ENCODE peak calls at places on chromosome 5, in five cellular contexts. H is CD8-positive, alpha-beta memory T cell; Q is psoas muscle; L is pancreas; T is mammary epithelial cell. B is an unnamed sample.

GRCh38 chr5:90446961-90447360 is 27.6 kb downstream of the MBLAC2 start:
- DNase-seq in L (no peak), T (peak), H (no peak), Q (no peak), B (peak)

GRCh38 chr5:122908108-122908507 is 62.7 kb downstream of the SNX24 start:
- DNase-seq in Q (no peak), T (no peak), L (no peak), H (no peak), B (no peak)

GRCh38 chr5:142239394-142240159 is 85.2 kb downstream of the SPRY4 start:
- DNase-seq in T (peak), Q (no peak), H (no peak), L (no peak), B (no peak)

GRCh38 chr5:134140530-134141201 is 26.2 kb downstream of the TCF7 start:
- DNase-seq in H (peak), L (peak), Q (peak), T (peak), B (peak)

GRCh38 chr5:122844916-122845252 is 529 bp upstream of the SNX24 start:
- DNase-seq in H (no peak), T (no peak), Q (no peak), L (no peak), B (no peak)

GRCh38 chr5:160369990-160370712 is at the start of gene C1QTNF2:
- DNase-seq in Q (peak), L (peak), T (peak), H (no peak), B (peak)

GRCh38 chr5:1842026-1842819 is 40.5 kb downstream of the IRX4 start:
- DNase-seq in L (no peak), Q (peak), H (no peak), T (no peak), B (no peak)

GRCh38 chr5:140868721-140869554 is at the start of gene PCDHA11:
- DNase-seq in H (no peak), T (no peak), L (no peak), Q (no peak), B (peak)

GRCh38 chr5:8864053-8864452 is 681.8 kb downstream of the SEMA5A start:
- DNase-seq in H (no peak), Q (no peak), T (peak), L (no peak), B (peak)

GRCh38 chr5:10106806-10107205 is 142.9 kb downstream of the ATPSCKMT start:
- DNase-seq in L (no peak), H (no peak), T (peak), Q (no peak), B (peak)

GRCh38 chr5:160543395-160543794 is 121.7 kb downstream of the PTTG1 start:
- DNase-seq in L (no peak), H (no peak), Q (no peak), T (peak), B (no peak)

GRCh38 chr5:149472399-149472798 is 78.8 kb downstream of the CSNK1A1 start:
- DNase-seq in Q (no peak), T (no peak), H (no peak), L (no peak), B (no peak)

GRCh38 chr5:151569132-151570046 is 21.7 kb downstream of the FAT2 start:
- DNase-seq in T (peak), H (no peak), L (no peak), Q (no peak), B (peak)

GRCh38 chr5:15607076-15607475 is 107.1 kb downstream of the FBXL7 start:
- DNase-seq in T (no peak), L (no peak), Q (no peak), H (no peak), B (no peak)

GRCh38 chr5:1901983-1902382 is 19.3 kb upstream of the IRX4 start:
- DNase-seq in L (no peak), H (no peak), Q (peak), T (no peak), B (no peak)

GRCh38 chr5:2487152-2487763 is 264.2 kb downstream of the IRX2 start:
- DNase-seq in L (no peak), H (no peak), Q (no peak), T (no peak), B (no peak)

GRCh38 chr5:40841068-40841805 is at the start of gene CARD6:
- DNase-seq in T (no peak), L (no peak), H (no peak), Q (no peak), B (peak)

GRCh38 chr5:101517795-101518194 is 614.7 kb upstream of the ST8SIA4 start:
- DNase-seq in Q (no peak), T (no peak), H (no peak), L (no peak), B (no peak)
- H3K4me3 ChIP-seq in Q (no peak), T (no peak), H (no peak), L (no peak), B (no peak)

GRCh38 chr5:176611435-176611834 is 1.5 kb upstream of the GPRIN1 start:
- DNase-seq in Q (peak), H (peak), L (peak), T (peak), B (peak)

GRCh38 chr5:176608142-176608705 is 1.7 kb downstream of the GPRIN1 start:
- DNase-seq in Q (no peak), H (no peak), T (no peak), L (no peak), B (no peak)

GRCh38 chr5:176610430-176610763 is 441 bp upstream of the GPRIN1 start:
- DNase-seq in L (no peak), T (no peak), Q (no peak), H (no peak), B (no peak)

GRCh38 chr5:176608937-176609723 is 826 bp downstream of the GPRIN1 start:
- DNase-seq in H (no peak), L (no peak), Q (no peak), T (no peak), B (no peak)

DNA sequence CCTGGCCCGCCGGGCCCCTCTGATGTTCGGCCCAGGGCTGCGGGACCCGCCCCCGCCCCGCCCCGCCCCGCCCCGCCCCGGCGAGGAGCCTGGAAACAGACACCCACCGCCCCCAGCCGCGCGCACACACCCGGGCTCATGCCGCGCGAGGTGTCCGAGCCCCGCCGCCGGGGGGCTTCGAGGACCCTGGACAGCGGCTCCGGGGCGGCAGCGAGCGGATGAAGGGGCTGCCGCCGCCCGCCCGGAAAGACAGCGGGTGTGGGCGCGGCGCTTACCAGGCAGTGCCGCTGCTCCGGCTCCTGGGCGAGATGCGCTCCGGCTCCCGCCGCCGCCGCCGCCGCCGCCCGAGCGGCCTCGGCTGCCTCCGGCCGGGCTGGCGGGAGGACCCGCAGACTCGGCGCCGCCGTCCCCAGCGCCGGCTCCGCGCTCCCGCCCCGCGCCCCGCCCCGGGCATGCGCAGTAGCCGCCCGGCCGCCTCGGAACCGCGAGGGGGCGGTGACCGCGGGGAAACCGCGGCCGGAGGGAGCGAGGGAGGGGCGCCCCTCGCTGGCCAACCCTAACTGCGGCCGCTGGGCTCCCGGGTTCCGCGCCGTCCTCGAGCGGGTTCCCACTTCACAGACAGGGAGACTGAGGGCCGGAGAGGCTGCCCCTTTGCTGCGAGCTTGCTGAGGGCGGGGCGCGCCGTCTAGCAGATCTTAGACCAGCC is at the start of gene GPRIN1:
- DNase-seq in T (peak), H (peak), Q (peak), L (peak), B (peak)
- H3K4me3 ChIP-seq in T (peak), H (peak), Q (peak), L (peak), B (peak)

GRCh38 chr5:150497274-150497988 is 10.5 kb upstream of the NDST1 start:
- DNase-seq in L (no peak), Q (peak), H (no peak), T (peak), B (peak)
- H3K4me3 ChIP-seq in L (no peak), Q (no peak), H (no peak), T (peak), B (peak)

GRCh38 chr5:16935271-16936149 is 578 bp downstream of the MYO10 start:
- DNase-seq in Q (peak), H (peak), L (peak), T (peak), B (peak)

GRCh38 chr5:16934669-16935068 is 1.4 kb downstream of the MYO10 start:
- DNase-seq in L (no peak), T (peak), Q (no peak), H (no peak), B (peak)

GRCh38 chr5:16937023-16937379 is 913 bp upstream of the MYO10 start:
- DNase-seq in L (peak), Q (no peak), T (peak), H (no peak), B (no peak)

GRCh38 chr5:16937503-16938161 is 1.5 kb upstream of the MYO10 start:
- DNase-seq in Q (no peak), L (no peak), T (no peak), H (no peak), B (no peak)

GRCh38 chr5:16936150-16937022 is at the start of gene MYO10:
- DNase-seq in T (peak), Q (peak), L (peak), H (peak), B (peak)
- H3K4me3 ChIP-seq in T (peak), Q (peak), L (peak), H (no peak), B (peak)

GRCh38 chr5:170634236-170634990 is 130.6 kb downstream of the KCNIP1 start:
- DNase-seq in L (no peak), H (no peak), Q (no peak), T (no peak), B (no peak)
- H3K4me3 ChIP-seq in L (no peak), H (no peak), Q (no peak), T (no peak), B (no peak)

DNA sequence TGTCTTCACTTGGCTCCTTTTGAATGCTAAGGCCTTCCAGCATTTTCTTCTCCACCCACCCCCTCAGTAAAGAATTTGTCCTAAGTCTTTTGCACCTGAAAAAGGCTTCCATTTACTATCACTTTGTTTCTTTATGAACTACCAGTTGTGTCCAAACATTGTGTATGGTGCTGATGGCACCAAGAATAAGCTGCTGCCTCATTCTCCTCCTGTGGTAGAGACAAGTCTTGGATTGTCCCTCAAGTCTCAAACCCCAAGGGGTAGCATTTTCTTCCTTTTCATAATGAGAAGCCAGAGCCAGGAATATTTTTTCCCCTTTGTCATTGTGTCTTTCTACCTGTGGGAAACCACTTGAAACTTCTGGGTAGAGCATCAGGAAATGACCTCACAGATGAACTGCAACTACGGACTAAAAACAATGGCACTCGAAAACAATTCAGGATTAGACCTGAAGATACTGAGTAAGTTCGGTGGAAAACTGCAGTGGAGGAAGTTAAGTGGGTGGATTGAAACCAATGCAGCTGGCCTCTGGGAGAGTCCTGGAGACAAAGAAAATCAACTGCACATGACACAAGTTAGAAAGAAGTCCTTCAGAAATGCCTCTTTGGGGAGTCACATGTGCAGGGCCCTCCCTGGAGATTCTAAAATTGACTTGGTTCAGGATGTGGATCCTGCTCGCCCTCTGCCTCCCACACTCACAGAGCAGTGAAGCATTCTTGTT is 80.5 kb downstream of the SH3RF2 start:
- DNase-seq in Q (no peak), T (no peak), L (no peak), H (no peak), B (no peak)
- H3K4me3 ChIP-seq in Q (no peak), T (no peak), L (no peak), H (no peak), B (no peak)

GRCh38 chr5:67693956-67694564 is 497.5 kb upstream of the CD180 start:
- DNase-seq in H (no peak), Q (peak), T (no peak), L (no peak), B (peak)
- H3K4me3 ChIP-seq in H (no peak), Q (peak), T (no peak), L (no peak), B (no peak)

GRCh38 chr5:131491749-131492148 is 143.3 kb downstream of the RAPGEF6 start:
- DNase-seq in T (no peak), H (no peak), L (no peak), Q (no peak), B (peak)

GRCh38 chr5:131482556-131483088 is 152.4 kb downstream of the RAPGEF6 start:
- DNase-seq in H (no peak), T (no peak), Q (no peak), L (no peak), B (no peak)

GRCh38 chr5:131488463-131488862 is 146.6 kb downstream of the RAPGEF6 start:
- DNase-seq in T (no peak), L (no peak), H (no peak), Q (no peak), B (peak)
- H3K4me3 ChIP-seq in T (no peak), L (no peak), H (no peak), Q (no peak), B (no peak)

GRCh38 chr5:132260051-132260450 is 2.6 kb downstream of the PDLIM4 start:
- DNase-seq in T (peak), Q (no peak), H (no peak), L (no peak), B (peak)
- H3K4me3 ChIP-seq in T (peak), Q (peak), H (no peak), L (no peak), B (peak)

GRCh38 chr5:172280937-172281336 is 2.6 kb downstream of the UBTD2 start:
- DNase-seq in T (peak), H (no peak), L (no peak), Q (no peak), B (peak)
- H3K4me3 ChIP-seq in T (no peak), H (no peak), L (no peak), Q (no peak), B (peak)

B was measured in fibroblast of mammary gland.